ENCODE peak calls at places on chromosomes 2 and 18, in six cellular contexts. H, B, P, U, Q and C are unnamed samples.

GRCh38 chr2:100494712-100495111 is 24.4 kb downstream of the NMS start:
- DNase-seq in H (no peak), B (no peak), P (no peak), U (no peak), Q (no peak), C (no peak)

GRCh38 chr18:11279461-11279860 is 130.1 kb upstream of the PIEZO2 start:
- DNase-seq in H (peak), B (no peak), P (no peak), U (no peak), Q (no peak), C (no peak)

GRCh38 chr2:4219571-4219970 is 516.2 kb downstream of the DCDC2C start:
- DNase-seq in H (no peak), B (no peak), P (no peak), U (no peak), Q (no peak), C (no peak)

GRCh38 chr2:1656326-1656960 is 87.9 kb downstream of the PXDN start:
- DNase-seq in H (peak), B (no peak), P (peak), U (no peak), Q (no peak), C (no peak)

GRCh38 chr2:120004254-120004653 is 8.6 kb upstream of the EPB41L5 start:
- DNase-seq in H (no peak), B (no peak), P (no peak), U (no peak), Q (no peak), C (no peak)

GRCh38 chr2:224594840-224595239 is 9.7 kb upstream of the CUL3 start:
- DNase-seq in H (no peak), B (no peak), P (no peak), U (no peak), Q (no peak), C (no peak)

GRCh38 chr2:165349181-165349580 is 110.0 kb downstream of the SCN2A start:
- DNase-seq in H (no peak), B (no peak), P (no peak), U (no peak), Q (no peak), C (no peak)

GRCh38 chr2:188291142-188291616 is 495 bp upstream of the GULP1 start:
- DNase-seq in H (no peak), B (no peak), P (no peak), U (peak), Q (peak), C (no peak)

GRCh38 chr2:216519154-216519762 is 20.6 kb downstream of the RPL37A start:
- DNase-seq in H (peak), B (peak), P (no peak), U (peak), Q (peak), C (peak)

GRCh38 chr18:48838921-48839818 is 111.6 kb downstream of the SMAD7 start:
- DNase-seq in H (no peak), B (no peak), P (peak), U (peak), Q (no peak), C (peak)

GRCh38 chr2:150191349-150191748 is 296.1 kb downstream of the RND3 start:
- DNase-seq in H (no peak), B (no peak), P (no peak), U (no peak), Q (no peak), C (no peak)

GRCh38 chr2:24360050-24360962 is at the start of gene ITSN2:
- DNase-seq in H (peak), B (peak), P (peak), U (peak), Q (peak), C (peak)
- TF ChIP-seq POLR2A in H (peak), B (peak), P (no peak), U (peak), Q (peak), C (peak)

DNA sequence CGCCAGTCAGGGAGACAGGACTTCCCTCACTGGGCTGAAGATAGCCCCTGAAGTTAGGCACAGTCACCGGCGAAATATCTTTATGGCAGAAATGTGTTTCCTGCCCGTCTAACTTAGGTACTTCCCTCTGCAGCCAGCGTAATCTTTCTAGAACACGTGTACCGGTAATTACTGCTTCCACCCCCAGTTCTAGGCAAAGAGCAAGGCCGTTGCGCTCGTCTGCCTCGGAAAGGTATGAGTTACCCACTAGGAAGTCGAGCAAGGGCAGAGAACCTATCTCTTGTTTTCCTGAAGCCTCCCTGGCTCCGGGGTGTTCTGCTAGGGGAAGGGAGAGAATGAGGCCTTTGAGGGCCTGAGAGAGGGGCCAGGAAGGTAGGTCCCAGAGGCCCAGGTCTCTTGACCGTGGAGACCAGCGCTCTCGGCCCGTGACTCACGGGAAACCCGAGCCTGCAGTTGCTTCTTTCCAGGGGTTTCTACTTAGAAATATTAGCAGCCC is 70.0 kb downstream of the TWSG1 start:
- DNase-seq in H (no peak), B (no peak), P (peak), U (peak), Q (no peak), C (no peak)
- TF ChIP-seq POLR2A in H (no peak), B (no peak), P (no peak), U (no peak), Q (no peak), C (no peak)

GRCh38 chr2:201167546-201167945 is 15.4 kb upstream of the CASP10 start:
- DNase-seq in H (no peak), B (no peak), P (no peak), U (no peak), Q (no peak), C (no peak)
- TF ChIP-seq POLR2A in H (no peak), B (no peak), P (no peak), U (no peak), Q (no peak), C (no peak)

DNA sequence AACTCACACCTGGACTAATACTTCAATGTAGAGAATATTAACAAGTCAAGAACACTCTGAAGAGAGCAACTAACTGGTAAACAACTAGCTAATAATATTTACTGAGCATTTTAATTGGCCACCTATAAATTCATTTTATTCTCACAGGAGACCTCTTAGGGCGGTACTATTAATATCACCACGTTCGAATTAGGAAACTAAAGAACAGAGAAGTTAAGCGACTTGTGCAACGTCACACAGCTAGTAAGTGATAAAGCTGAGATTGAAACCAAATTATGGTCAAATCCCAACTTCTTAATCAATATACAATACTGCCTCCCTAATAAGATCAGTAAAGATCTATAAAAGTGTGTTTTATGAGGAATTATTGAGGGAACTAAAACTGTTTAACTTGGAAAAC is 1034.3 kb upstream of the POU3F3 start:
- DNase-seq in H (no peak), B (no peak), P (no peak), U (no peak), Q (no peak), C (no peak)
- TF ChIP-seq POLR2A in H (no peak), B (no peak), P (no peak), U (no peak), Q (no peak), C (no peak)

DNA sequence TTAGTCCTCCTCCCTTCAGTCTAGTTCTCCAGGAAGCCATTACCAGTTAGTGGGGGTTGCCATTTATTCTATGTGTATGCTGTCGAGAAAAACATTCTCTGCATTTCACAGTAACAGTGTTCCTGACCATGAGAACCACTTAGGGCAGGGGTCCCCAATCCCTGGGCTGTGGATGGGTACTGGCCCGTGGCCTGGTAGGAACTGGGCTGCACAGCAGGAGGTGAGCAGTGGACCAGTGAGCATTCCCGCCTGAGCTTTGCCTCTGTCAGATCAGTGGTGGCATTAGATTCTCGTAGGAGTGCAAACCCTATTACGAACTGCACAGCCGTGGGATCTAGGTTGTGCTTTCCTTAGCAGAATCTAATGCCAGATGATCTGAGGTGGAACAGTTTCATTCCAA is 15.8 kb downstream of the ITGA4 start:
- DNase-seq in H (no peak), B (no peak), P (peak), U (no peak), Q (no peak), C (no peak)
- TF ChIP-seq POLR2A in H (no peak), B (no peak), P (no peak), U (no peak), Q (no peak), C (no peak)

GRCh38 chr18:24140697-24141096 is 1.8 kb downstream of the CABYR start:
- DNase-seq in H (no peak), B (no peak), P (no peak), U (no peak), Q (no peak), C (no peak)

GRCh38 chr18:24138281-24138883 is 480 bp upstream of the CABYR start:
- DNase-seq in H (no peak), B (no peak), P (no peak), U (no peak), Q (no peak), C (no peak)

GRCh38 chr18:24142376-24142775 is 3.5 kb downstream of the CABYR start:
- DNase-seq in H (no peak), B (no peak), P (no peak), U (no peak), Q (no peak), C (no peak)

GRCh38 chr18:24136967-24137373 is 1.9 kb upstream of the CABYR start:
- DNase-seq in H (no peak), B (no peak), P (no peak), U (no peak), Q (no peak), C (no peak)

GRCh38 chr18:24138884-24139616 is at the start of gene CABYR:
- DNase-seq in H (peak), B (peak), P (peak), U (peak), Q (peak), C (peak)
- TF ChIP-seq POLR2A in H (peak), B (peak), P (peak), U (peak), Q (peak), C (peak)

GRCh38 chr2:241678784-241679540 is 7.7 kb downstream of the DTYMK start:
- DNase-seq in H (no peak), B (no peak), P (no peak), U (no peak), Q (no peak), C (no peak)

GRCh38 chr2:241677392-241677791 is 9.2 kb downstream of the DTYMK start:
- DNase-seq in H (no peak), B (no peak), P (peak), U (no peak), Q (no peak), C (no peak)

GRCh38 chr2:241680044-241680443 is 6.6 kb downstream of the DTYMK start:
- DNase-seq in H (no peak), B (no peak), P (no peak), U (peak), Q (no peak), C (no peak)

GRCh38 chr2:241678307-241678706 is 8.3 kb downstream of the DTYMK start:
- DNase-seq in H (no peak), B (no peak), P (peak), U (no peak), Q (no peak), C (no peak)

DNA sequence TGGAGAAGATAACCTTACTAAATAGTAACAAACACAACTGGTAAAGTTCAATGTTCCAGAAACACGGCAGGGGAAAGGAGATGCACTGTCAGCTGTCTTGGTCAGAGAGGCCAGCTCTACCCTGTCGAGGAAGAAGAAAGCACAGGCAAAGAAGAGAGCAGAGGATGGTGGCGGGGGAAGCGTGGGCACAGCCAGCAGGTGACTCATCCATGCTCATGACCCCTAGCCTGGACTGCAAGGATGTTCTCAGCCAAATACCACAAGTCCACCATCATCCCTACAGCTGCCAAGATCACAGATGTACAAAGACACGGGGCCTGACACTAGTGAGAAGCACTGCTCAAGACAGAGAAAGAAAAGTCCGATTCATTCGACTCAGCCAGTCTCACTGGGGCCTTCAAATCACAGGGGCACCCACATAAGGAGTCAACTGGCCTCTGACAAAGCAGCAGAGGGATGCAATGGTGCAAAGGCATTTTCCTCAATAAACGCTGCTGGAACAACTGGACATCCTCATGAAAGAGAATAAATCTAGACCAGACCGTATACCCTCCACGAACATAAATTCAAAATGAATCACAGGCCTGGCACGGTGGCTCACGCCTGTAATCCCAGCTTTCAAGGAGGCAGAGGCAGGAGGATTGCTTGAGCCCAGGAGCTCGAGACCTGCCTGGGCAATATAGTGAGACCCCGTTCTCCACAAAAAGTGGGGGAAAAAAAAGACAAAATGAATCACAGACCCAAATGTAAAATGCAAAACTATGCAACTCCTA is 5.6 kb downstream of the DTYMK start:
- DNase-seq in H (no peak), B (no peak), P (no peak), U (peak), Q (no peak), C (peak)
- TF ChIP-seq POLR2A in H (no peak), B (no peak), P (no peak), U (no peak), Q (no peak), C (no peak)

GRCh38 chr18:76494181-76494540 is 881 bp downstream of the ZNF516 start:
- DNase-seq in H (no peak), B (peak), P (peak), U (peak), Q (peak), C (no peak)

GRCh38 chr18:76496200-76496890 is 1.3 kb upstream of the ZNF516 start:
- DNase-seq in H (peak), B (peak), P (peak), U (peak), Q (peak), C (no peak)

GRCh38 chr18:76493213-76494107 is 1.6 kb downstream of the ZNF516 start:
- DNase-seq in H (no peak), B (peak), P (no peak), U (peak), Q (peak), C (no peak)

GRCh38 chr18:76494541-76495403 is at the start of gene ZNF516:
- DNase-seq in H (no peak), B (peak), P (peak), U (peak), Q (peak), C (no peak)

DNA sequence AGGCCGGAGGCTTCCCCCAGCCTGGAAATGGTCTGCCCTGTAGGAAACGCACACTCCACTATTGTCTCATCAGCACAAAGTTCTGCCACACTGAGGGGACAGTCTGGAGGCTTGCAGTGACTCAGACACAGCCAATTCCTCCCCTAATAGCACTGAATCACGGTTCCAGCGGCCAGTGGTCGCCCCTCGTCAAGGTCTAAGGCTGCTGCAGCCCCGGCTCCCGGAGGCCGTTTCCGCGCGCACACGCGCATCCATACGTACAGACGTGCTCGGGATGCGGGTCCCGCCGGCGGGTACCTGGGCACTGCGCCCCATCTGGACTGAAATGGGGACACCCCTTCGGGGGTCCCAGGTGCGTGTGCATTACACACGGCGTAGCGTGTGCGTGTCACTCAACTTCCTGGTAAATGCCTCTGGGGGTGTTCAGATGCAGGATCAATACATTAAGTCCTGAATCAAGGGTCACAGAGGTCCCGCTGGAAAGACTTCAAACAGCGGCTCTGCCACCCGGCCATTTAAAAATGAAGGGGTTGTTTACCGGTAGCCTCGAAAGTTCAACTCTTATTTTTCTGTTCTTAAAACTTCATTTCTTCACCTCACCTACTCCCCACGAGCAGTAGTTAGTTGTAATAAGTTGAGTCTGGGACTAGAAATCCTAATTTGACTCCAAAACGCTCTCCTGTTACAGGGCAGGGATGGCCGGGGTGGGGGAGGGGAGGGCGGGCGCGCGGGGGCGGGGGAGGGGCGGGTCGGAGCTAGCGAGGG is 575 bp upstream of the ZNF516 start:
- DNase-seq in H (no peak), B (peak), P (peak), U (peak), Q (peak), C (no peak)
- TF ChIP-seq POLR2A in H (peak), B (peak), P (no peak), U (peak), Q (peak), C (no peak)

GRCh38 chr2:98601532-98602132 is 6.7 kb downstream of the COA5 start:
- DNase-seq in H (no peak), B (no peak), P (no peak), U (peak), Q (peak), C (peak)
- TF ChIP-seq POLR2A in H (no peak), B (no peak), P (no peak), U (no peak), Q (no peak), C (no peak)

GRCh38 chr2:99335911-99336779 is at the start of gene TXNDC9:
- DNase-seq in H (peak), B (peak), P (peak), U (peak), Q (peak), C (peak)
- TF ChIP-seq POLR2A in H (peak), B (peak), P (peak), U (peak), Q (peak), C (peak)